ENCODE peak calls at places on chromosome 6, in ten cellular contexts. One of them, this sample, is unnamed. For H3K27me3 and H3K9me3, the result is how much of the 10 kb centered on the place peaks cover.

GRCh38 chr6:51541847-51542246 is 545.6 kb downstream of the PKHD1 start:
- DNase-seq in transverse colon: no peak
- DNase-seq in Peyer's patch: no peak
- DNase-seq in Panc1: no peak
- DNase-seq in MM.1S: peak
- DNase-seq in uterus: no peak
- DNase-seq in adrenal gland: no peak
- DNase-seq in ascending aorta: no peak
- DNase-seq in HepG2: no peak
- DNase-seq in HCT116: no peak
- DNase-seq in this sample: no peak

GRCh38 chr6:51266569-51266968 is 447.9 kb downstream of the TFAP2B start:
- DNase-seq in transverse colon: no peak
- DNase-seq in Peyer's patch: no peak
- DNase-seq in HepG2: no peak
- DNase-seq in ascending aorta: no peak
- DNase-seq in adrenal gland: no peak
- DNase-seq in HCT116: no peak
- DNase-seq in uterus: no peak
- DNase-seq in MM.1S: no peak
- DNase-seq in Panc1: no peak
- DNase-seq in this sample: no peak

GRCh38 chr6:11324453-11325023 is 92.1 kb upstream of the NEDD9 start:
- DNase-seq in Panc1: no peak
- DNase-seq in MM.1S: peak
- DNase-seq in transverse colon: no peak
- DNase-seq in HepG2: no peak
- DNase-seq in HCT116: no peak
- DNase-seq in uterus: no peak
- DNase-seq in ascending aorta: no peak
- DNase-seq in adrenal gland: no peak
- DNase-seq in Peyer's patch: no peak
- DNase-seq in this sample: no peak

GRCh38 chr6:138267971-138268895 is 49.9 kb upstream of the PBOV1 start:
- DNase-seq in adrenal gland: no peak
- DNase-seq in MM.1S: no peak
- DNase-seq in HepG2: peak
- DNase-seq in uterus: no peak
- DNase-seq in ascending aorta: no peak
- DNase-seq in Peyer's patch: no peak
- DNase-seq in transverse colon: no peak
- DNase-seq in HCT116: no peak
- DNase-seq in Panc1: no peak
- DNase-seq in this sample: no peak

GRCh38 chr6:167684276-167685104 is 142.2 kb upstream of the AFDN start:
- DNase-seq in MM.1S: no peak
- DNase-seq in Panc1: no peak
- DNase-seq in ascending aorta: no peak
- DNase-seq in adrenal gland: no peak
- DNase-seq in HepG2: no peak
- DNase-seq in HCT116: no peak
- DNase-seq in uterus: no peak
- DNase-seq in transverse colon: peak
- DNase-seq in Peyer's patch: no peak
- DNase-seq in this sample: no peak

GRCh38 chr6:37630281-37630799 is 67.3 kb downstream of the MDGA1 start:
- DNase-seq in adrenal gland: peak
- DNase-seq in Peyer's patch: no peak
- DNase-seq in HepG2: peak
- DNase-seq in Panc1: peak
- DNase-seq in ascending aorta: peak
- DNase-seq in transverse colon: no peak
- DNase-seq in uterus: no peak
- DNase-seq in HCT116: peak
- DNase-seq in MM.1S: no peak
- DNase-seq in this sample: no peak

GRCh38 chr6:93677297-93677965 is 258.1 kb upstream of the EPHA7 start:
- DNase-seq in ascending aorta: no peak
- DNase-seq in Peyer's patch: no peak
- DNase-seq in HCT116: no peak
- DNase-seq in HepG2: no peak
- DNase-seq in adrenal gland: no peak
- DNase-seq in transverse colon: no peak
- DNase-seq in uterus: no peak
- DNase-seq in Panc1: no peak
- DNase-seq in MM.1S: no peak
- DNase-seq in this sample: no peak

GRCh38 chr6:14144678-14145113 is 27.1 kb downstream of the CD83 start:
- DNase-seq in HCT116: peak
- DNase-seq in Peyer's patch: peak
- DNase-seq in uterus: peak
- DNase-seq in ascending aorta: peak
- DNase-seq in adrenal gland: peak
- DNase-seq in Panc1: peak
- DNase-seq in transverse colon: peak
- DNase-seq in MM.1S: peak
- DNase-seq in HepG2: peak
- DNase-seq in this sample: peak

GRCh38 chr6:90978046-90978445 is 391.2 kb upstream of the MAP3K7 start:
- DNase-seq in HepG2: no peak
- DNase-seq in HCT116: no peak
- DNase-seq in transverse colon: no peak
- DNase-seq in MM.1S: no peak
- DNase-seq in adrenal gland: no peak
- DNase-seq in ascending aorta: no peak
- DNase-seq in Panc1: no peak
- DNase-seq in Peyer's patch: no peak
- DNase-seq in uterus: no peak
- DNase-seq in this sample: no peak

GRCh38 chr6:5517781-5518180 is 256.5 kb downstream of the FARS2 start:
- DNase-seq in HCT116: no peak
- DNase-seq in uterus: no peak
- DNase-seq in HepG2: no peak
- DNase-seq in MM.1S: no peak
- DNase-seq in adrenal gland: no peak
- DNase-seq in ascending aorta: no peak
- DNase-seq in Panc1: no peak
- DNase-seq in Peyer's patch: no peak
- DNase-seq in transverse colon: no peak
- DNase-seq in this sample: no peak

GRCh38 chr6:21935561-21936028 is 342.0 kb downstream of the SOX4 start:
- DNase-seq in transverse colon: peak
- DNase-seq in HCT116: peak
- DNase-seq in Peyer's patch: no peak
- DNase-seq in MM.1S: no peak
- DNase-seq in HepG2: peak
- DNase-seq in uterus: no peak
- DNase-seq in Panc1: no peak
- DNase-seq in adrenal gland: peak
- DNase-seq in ascending aorta: no peak
- DNase-seq in this sample: no peak

GRCh38 chr6:154350293-154350692 is 6.3 kb downstream of the IPCEF1 start:
- DNase-seq in Panc1: no peak
- DNase-seq in transverse colon: no peak
- DNase-seq in Peyer's patch: no peak
- DNase-seq in MM.1S: no peak
- DNase-seq in ascending aorta: no peak
- DNase-seq in HepG2: no peak
- DNase-seq in adrenal gland: no peak
- DNase-seq in uterus: no peak
- DNase-seq in HCT116: no peak
- DNase-seq in this sample: no peak

GRCh38 chr6:169990095-169991030 is 238.9 kb downstream of the ERMARD start:
- DNase-seq in Panc1: no peak
- DNase-seq in HCT116: no peak
- DNase-seq in HepG2: no peak
- DNase-seq in ascending aorta: no peak
- DNase-seq in adrenal gland: peak
- DNase-seq in Peyer's patch: peak
- DNase-seq in transverse colon: peak
- DNase-seq in uterus: no peak
- DNase-seq in MM.1S: no peak
- DNase-seq in this sample: peak

GRCh38 chr6:28977351-28978136 is 27.6 kb downstream of the ZNF311 start:
- DNase-seq in uterus: no peak
- DNase-seq in ascending aorta: no peak
- DNase-seq in Peyer's patch: no peak
- DNase-seq in MM.1S: no peak
- DNase-seq in Panc1: no peak
- DNase-seq in adrenal gland: no peak
- DNase-seq in HepG2: no peak
- DNase-seq in HCT116: no peak
- DNase-seq in transverse colon: no peak
- DNase-seq in this sample: no peak
- H3K4me3 ChIP-seq in uterus: no peak
- H3K4me3 ChIP-seq in ascending aorta: peak
- H3K4me3 ChIP-seq in Peyer's patch: peak
- H3K4me3 ChIP-seq in MM.1S: peak
- H3K4me3 ChIP-seq in Panc1: peak
- H3K4me3 ChIP-seq in adrenal gland: peak
- H3K4me3 ChIP-seq in HepG2: no peak
- H3K4me3 ChIP-seq in HCT116: no peak
- H3K4me3 ChIP-seq in transverse colon: peak
- H3K4me3 ChIP-seq in this sample: no peak

GRCh38 chr6:152637422-152638047 is 373 bp upstream of the SYNE1 start:
- DNase-seq in Peyer's patch: no peak
- DNase-seq in ascending aorta: no peak
- DNase-seq in MM.1S: no peak
- DNase-seq in HCT116: no peak
- DNase-seq in adrenal gland: no peak
- DNase-seq in HepG2: no peak
- DNase-seq in transverse colon: no peak
- DNase-seq in Panc1: no peak
- DNase-seq in uterus: no peak
- DNase-seq in this sample: no peak

GRCh38 chr6:152636675-152637421 is at the start of gene SYNE1:
- DNase-seq in Panc1: no peak
- DNase-seq in transverse colon: no peak
- DNase-seq in MM.1S: no peak
- DNase-seq in HCT116: no peak
- DNase-seq in ascending aorta: no peak
- DNase-seq in Peyer's patch: no peak
- DNase-seq in HepG2: no peak
- DNase-seq in adrenal gland: peak
- DNase-seq in uterus: peak
- DNase-seq in this sample: peak

GRCh38 chr6:152632383-152632782 is 4.8 kb downstream of the SYNE1 start:
- DNase-seq in MM.1S: no peak
- DNase-seq in HepG2: no peak
- DNase-seq in HCT116: no peak
- DNase-seq in Peyer's patch: no peak
- DNase-seq in adrenal gland: no peak
- DNase-seq in Panc1: no peak
- DNase-seq in transverse colon: no peak
- DNase-seq in ascending aorta: no peak
- DNase-seq in uterus: no peak
- DNase-seq in this sample: no peak

GRCh38 chr6:152634773-152635172 is 2.4 kb downstream of the SYNE1 start:
- DNase-seq in transverse colon: no peak
- DNase-seq in HepG2: no peak
- DNase-seq in Peyer's patch: no peak
- DNase-seq in MM.1S: peak
- DNase-seq in uterus: no peak
- DNase-seq in Panc1: no peak
- DNase-seq in adrenal gland: no peak
- DNase-seq in ascending aorta: no peak
- DNase-seq in HCT116: no peak
- DNase-seq in this sample: peak

DNA sequence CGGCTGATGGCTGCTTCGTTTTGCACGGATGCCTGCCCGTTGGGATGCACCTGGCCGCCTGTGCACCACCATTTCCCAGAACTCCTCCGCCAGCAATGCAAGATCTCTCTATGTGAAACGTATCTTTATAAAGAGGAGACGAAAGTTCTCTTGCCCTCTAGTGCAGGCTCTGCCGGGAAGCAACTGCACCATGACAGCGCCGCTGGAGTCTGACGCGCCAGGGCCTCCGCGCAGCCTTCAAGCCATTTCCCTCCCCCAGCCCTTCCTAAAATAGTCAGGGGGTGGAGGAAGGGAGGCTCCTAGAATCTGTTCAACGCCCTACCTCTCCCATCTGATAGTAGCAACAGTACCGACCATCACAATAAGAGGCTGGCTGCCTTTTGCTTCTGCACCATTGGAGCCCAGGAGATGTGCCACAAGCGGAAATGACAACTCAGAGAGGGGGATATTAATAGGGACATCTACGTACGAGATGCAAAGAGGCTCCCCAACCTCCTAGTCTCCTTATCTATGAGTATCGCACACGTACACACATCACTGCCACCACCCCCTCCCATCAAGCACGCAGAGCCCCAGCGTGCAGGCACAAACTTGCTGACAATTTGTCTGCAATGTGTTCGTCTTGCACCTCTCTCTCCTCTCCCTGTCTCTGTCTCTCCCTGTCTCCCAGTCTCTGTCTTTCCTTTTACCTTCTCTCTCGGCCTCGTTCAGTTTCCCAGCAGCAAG is 1.1 kb downstream of the SYNE1 start:
- DNase-seq in adrenal gland: peak
- DNase-seq in Panc1: no peak
- DNase-seq in HepG2: no peak
- DNase-seq in Peyer's patch: no peak
- DNase-seq in HCT116: no peak
- DNase-seq in uterus: peak
- DNase-seq in ascending aorta: no peak
- DNase-seq in MM.1S: no peak
- DNase-seq in transverse colon: no peak
- DNase-seq in this sample: no peak
- H3K27me3 ChIP-seq in adrenal gland: under half
- H3K27me3 ChIP-seq in Panc1: under half
- H3K27me3 ChIP-seq in HepG2: under half
- H3K27me3 ChIP-seq in Peyer's patch: under half
- H3K27me3 ChIP-seq in HCT116: under half
- H3K27me3 ChIP-seq in uterus: under half
- H3K27me3 ChIP-seq in ascending aorta: under half
- H3K27me3 ChIP-seq in MM.1S: under half
- H3K27me3 ChIP-seq in transverse colon: under half
- H3K27me3 ChIP-seq in this sample: under half

DNA sequence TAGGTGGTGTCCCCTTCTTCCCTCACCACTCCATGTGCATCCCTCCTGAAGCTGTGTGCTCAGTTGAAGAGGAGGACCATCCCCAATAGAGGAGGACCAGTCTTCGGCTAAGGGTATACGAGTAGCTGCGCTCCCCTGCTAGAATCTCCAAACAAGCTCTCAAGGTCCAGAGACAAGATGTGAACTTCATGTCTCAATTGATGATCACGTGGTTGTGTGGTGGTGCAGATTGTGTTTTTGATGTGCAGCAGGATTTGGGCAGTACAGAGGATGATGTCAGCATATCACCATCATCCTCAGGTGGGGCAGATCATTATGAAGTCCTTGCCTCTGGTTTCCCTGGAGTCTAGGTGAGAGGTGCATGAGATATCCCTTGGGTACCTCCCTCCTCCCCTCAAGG is 20.0 kb upstream of the DDR1 start:
- DNase-seq in ascending aorta: no peak
- DNase-seq in MM.1S: no peak
- DNase-seq in HepG2: no peak
- DNase-seq in HCT116: no peak
- DNase-seq in Peyer's patch: no peak
- DNase-seq in transverse colon: no peak
- DNase-seq in adrenal gland: no peak
- DNase-seq in uterus: no peak
- DNase-seq in Panc1: no peak
- DNase-seq in this sample: no peak
- H3K9me3 ChIP-seq in ascending aorta: under half
- H3K9me3 ChIP-seq in MM.1S: under half
- H3K9me3 ChIP-seq in HepG2: under half
- H3K9me3 ChIP-seq in HCT116: under half
- H3K9me3 ChIP-seq in Peyer's patch: under half
- H3K9me3 ChIP-seq in transverse colon: under half
- H3K9me3 ChIP-seq in adrenal gland: under half
- H3K9me3 ChIP-seq in uterus: under half
- H3K9me3 ChIP-seq in Panc1: under half
- H3K9me3 ChIP-seq in this sample: under half

GRCh38 chr6:161057103-161058091 is 65.8 kb downstream of the MAP3K4 start:
- DNase-seq in adrenal gland: no peak
- DNase-seq in transverse colon: no peak
- DNase-seq in MM.1S: no peak
- DNase-seq in Panc1: no peak
- DNase-seq in uterus: no peak
- DNase-seq in Peyer's patch: no peak
- DNase-seq in ascending aorta: no peak
- DNase-seq in HCT116: no peak
- DNase-seq in HepG2: no peak
- DNase-seq in this sample: no peak
- H3K4me3 ChIP-seq in adrenal gland: no peak
- H3K4me3 ChIP-seq in transverse colon: no peak
- H3K4me3 ChIP-seq in MM.1S: no peak
- H3K4me3 ChIP-seq in Panc1: no peak
- H3K4me3 ChIP-seq in uterus: no peak
- H3K4me3 ChIP-seq in Peyer's patch: no peak
- H3K4me3 ChIP-seq in ascending aorta: no peak
- H3K4me3 ChIP-seq in HCT116: no peak
- H3K4me3 ChIP-seq in HepG2: no peak
- H3K4me3 ChIP-seq in this sample: no peak

This sample was measured in CD8-positive, alpha-beta memory T cell.